ENCODE peak calls at places on chromosomes 11 and 22, in four cellular contexts. J is GM12878, D is HepG2, I is SK-N-SH. C is an unnamed sample.

GRCh38 chr22:48089601-48090331 is 1327.3 kb downstream of the TBC1D22A start:
- DNase-seq in J (no peak), D (no peak), I (no peak), C (peak)

GRCh38 chr22:28989035-28989464 is 72.6 kb downstream of the C22orf31 start:
- DNase-seq in J (no peak), D (no peak), I (no peak), C (no peak)

GRCh38 chr11:121459413-121460041 is 6.8 kb upstream of the SORL1-AS1 start:
- DNase-seq in J (no peak), D (peak), I (peak), C (no peak)

GRCh38 chr11:87061766-87062165 is 24.0 kb downstream of the TMEM135 start:
- DNase-seq in J (no peak), D (no peak), I (no peak), C (no peak)

GRCh38 chr22:36727927-36728488 is 24.5 kb upstream of the CACNG2 start:
- DNase-seq in J (no peak), D (no peak), I (no peak), C (no peak)

GRCh38 chr11:132058211-132058772 is 687.9 kb downstream of the NTM start:
- DNase-seq in J (no peak), D (no peak), I (no peak), C (no peak)

GRCh38 chr11:32821517-32821916 is 8.2 kb upstream of the PRRG4 start:
- DNase-seq in J (no peak), D (no peak), I (no peak), C (no peak)

GRCh38 chr11:23789938-23790371 is 706.9 kb upstream of the LUZP2 start:
- DNase-seq in J (no peak), D (no peak), I (no peak), C (peak)

GRCh38 chr22:37427128-37427710 is at the start of gene ELFN2:
- DNase-seq in J (no peak), D (no peak), I (peak), C (no peak)

GRCh38 chr11:47590026-47590861 is 3.8 kb downstream of the FAM180B start:
- DNase-seq in J (no peak), D (no peak), I (no peak), C (no peak)

GRCh38 chr22:21765909-21766529 is 30.4 kb upstream of the YPEL1 start:
- DNase-seq in J (no peak), D (no peak), I (no peak), C (no peak)

GRCh38 chr11:90332415-90332814 is 109.6 kb upstream of the CHORDC1 start:
- DNase-seq in J (no peak), D (no peak), I (no peak), C (no peak)

GRCh38 chr11:130427581-130428211 is 713 bp downstream of the ADAMTS8 start:
- DNase-seq in J (no peak), D (no peak), I (peak), C (no peak)

GRCh38 chr11:64181506-64182411 is 4.2 kb upstream of the STIP1 start:
- DNase-seq in J (no peak), D (peak), I (peak), C (peak)

GRCh38 chr11:64067257-64067993 is 31.7 kb downstream of the FLRT1 start:
- DNase-seq in J (no peak), D (no peak), I (peak), C (no peak)

GRCh38 chr11:131637469-131638175 is 267.2 kb downstream of the NTM start:
- DNase-seq in J (no peak), D (no peak), I (no peak), C (no peak)

GRCh38 chr11:12679471-12679870 is 5.2 kb downstream of the TEAD1 start:
- DNase-seq in J (no peak), D (no peak), I (no peak), C (no peak)

GRCh38 chr11:23540101-23540561 is 679.9 kb upstream of the CCDC179 start:
- DNase-seq in J (peak), D (peak), I (peak), C (peak)

GRCh38 chr11:94043241-94043640 is 22.1 kb downstream of the HEPHL1 start:
- DNase-seq in J (no peak), D (no peak), I (no peak), C (no peak)

GRCh38 chr11:2092956-2093412 is 46.2 kb downstream of the IGF2 start:
- DNase-seq in J (no peak), D (no peak), I (peak), C (no peak)

GRCh38 chr11:62392944-62393628 is 25.7 kb upstream of the SCGB1A1 start:
- DNase-seq in J (no peak), D (peak), I (no peak), C (peak)

GRCh38 chr11:11620251-11620965 is 1.4 kb downstream of the GALNT18 start:
- DNase-seq in J (no peak), D (no peak), I (peak), C (peak)

GRCh38 chr11:92226331-92227232 is 2.0 kb downstream of the FAT3 start:
- DNase-seq in J (no peak), D (no peak), I (peak), C (no peak)

GRCh38 chr22:42793848-42794405 is 63.1 kb downstream of the ARFGAP3 start:
- DNase-seq in J (no peak), D (no peak), I (no peak), C (no peak)

GRCh38 chr11:1204381-1205101 is 18.3 kb upstream of the MUC5B start:
- DNase-seq in J (no peak), D (no peak), I (peak), C (no peak)

DNA sequence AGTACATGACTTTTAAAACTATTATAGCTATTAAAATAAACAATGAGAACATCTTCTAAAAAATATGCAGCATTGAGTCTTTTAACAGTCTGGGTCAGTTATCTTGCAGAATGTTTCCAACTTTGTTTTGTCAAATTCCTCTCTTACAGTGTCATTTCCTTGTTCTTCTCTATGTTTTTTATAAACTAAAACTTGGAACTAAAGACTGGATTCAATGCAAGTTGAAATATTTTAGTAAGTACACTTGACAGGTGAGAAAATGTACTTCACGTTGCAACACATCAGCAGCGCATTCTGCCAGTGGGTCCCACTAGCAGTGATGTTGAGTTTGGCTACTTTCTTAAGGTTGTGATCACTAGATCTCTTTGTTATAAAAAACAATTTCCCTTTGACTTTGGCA is 1407.6 kb upstream of the RAG2 start:
- DNase-seq in J (no peak), D (no peak), I (no peak), C (no peak)
- TF ChIP-seq PBX3 in J (no peak), D (no peak), I (no peak), C (no peak)

GRCh38 chr11:36409152-36409713 is 100.8 kb downstream of the TRAF6 start:
- DNase-seq in J (no peak), D (no peak), I (no peak), C (no peak)
- TF ChIP-seq EP300 in J (no peak), D (no peak), I (no peak), C (no peak)

DNA sequence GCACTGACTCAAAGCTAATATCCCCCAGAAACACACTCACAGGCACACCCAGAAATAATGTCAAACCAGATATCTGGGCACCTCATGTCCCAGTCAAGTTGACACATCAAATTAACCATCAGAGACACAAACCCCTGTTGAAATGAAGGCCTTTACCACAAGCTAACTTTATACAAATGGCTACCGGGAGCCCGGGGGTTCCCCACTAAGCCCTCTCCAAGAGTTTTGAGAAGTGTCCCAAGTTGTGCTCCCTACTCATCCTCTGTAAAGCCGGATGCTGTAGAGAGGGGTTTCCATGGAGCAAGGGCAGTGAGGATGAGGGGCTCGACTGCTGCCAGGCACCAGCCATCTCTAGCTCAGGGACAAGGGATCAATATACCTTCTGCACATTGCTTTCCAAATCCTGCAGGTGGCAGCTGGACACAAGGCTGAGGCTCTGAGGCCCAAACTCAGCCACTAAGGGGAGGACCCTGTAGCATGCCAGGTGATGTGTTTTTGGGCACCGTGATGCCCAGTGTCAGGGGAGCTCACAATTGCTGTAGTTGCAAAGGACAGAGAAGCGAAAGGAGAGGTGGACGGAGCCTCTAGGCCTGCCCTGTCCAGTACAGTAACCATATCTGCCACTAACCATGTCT is 145.7 kb downstream of the TTC17 start:
- DNase-seq in J (no peak), D (peak), I (peak), C (peak)
- TF ChIP-seq PBX3 in J (no peak), D (no peak), I (no peak), C (no peak)

DNA sequence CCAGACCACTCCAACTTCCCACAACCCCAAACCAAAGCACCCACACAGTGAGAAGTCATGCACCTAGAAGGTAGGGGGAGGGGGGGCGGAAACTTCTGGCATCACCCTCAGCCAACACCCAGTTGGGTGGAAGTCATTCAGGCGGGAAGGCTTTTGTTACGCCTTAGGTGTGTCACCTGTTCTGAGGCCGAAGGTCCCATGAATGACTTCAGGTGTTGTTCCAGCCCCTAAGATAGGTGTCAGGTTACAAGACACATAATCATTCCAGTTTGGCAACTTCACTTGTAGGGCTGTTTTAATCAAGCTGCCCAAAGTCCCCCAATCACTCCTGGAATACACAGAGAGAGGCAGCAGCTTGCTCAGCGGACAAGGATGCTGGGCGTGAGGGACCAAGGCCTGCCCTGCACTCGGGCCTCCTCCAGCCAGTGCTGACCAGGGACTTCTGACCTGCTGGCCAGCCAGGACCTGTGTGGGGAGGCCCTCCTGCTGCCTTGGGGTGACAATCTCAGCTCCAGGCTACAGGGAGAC is at the start of gene TMPRSS4:
- DNase-seq in J (no peak), D (no peak), I (no peak), C (no peak)
- TF ChIP-seq EP300 in J (no peak), D (no peak), I (no peak), C (no peak)

DNA sequence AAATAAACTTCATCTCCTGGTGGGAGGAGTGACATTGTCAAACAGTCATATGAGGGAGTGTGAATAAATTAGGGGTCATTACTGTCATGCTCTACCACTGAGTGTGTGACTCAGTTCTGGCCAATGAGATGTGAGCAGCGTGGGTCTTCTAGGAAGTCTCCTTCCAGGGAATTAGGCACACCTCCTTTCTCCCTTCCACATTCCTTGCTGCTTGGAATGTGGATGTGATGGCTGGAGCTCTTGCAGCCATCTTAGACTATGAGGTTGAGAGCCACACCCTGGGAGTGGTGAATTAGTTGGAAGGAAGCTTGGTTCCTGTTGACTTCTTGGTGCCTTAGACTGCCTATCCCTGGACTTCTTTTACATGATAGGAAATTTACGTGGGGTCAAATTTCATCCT is 36.6 kb upstream of the SMIM38 start:
- DNase-seq in J (no peak), D (no peak), I (no peak), C (no peak)
- TF ChIP-seq PBX3 in J (no peak), D (no peak), I (no peak), C (no peak)

DNA sequence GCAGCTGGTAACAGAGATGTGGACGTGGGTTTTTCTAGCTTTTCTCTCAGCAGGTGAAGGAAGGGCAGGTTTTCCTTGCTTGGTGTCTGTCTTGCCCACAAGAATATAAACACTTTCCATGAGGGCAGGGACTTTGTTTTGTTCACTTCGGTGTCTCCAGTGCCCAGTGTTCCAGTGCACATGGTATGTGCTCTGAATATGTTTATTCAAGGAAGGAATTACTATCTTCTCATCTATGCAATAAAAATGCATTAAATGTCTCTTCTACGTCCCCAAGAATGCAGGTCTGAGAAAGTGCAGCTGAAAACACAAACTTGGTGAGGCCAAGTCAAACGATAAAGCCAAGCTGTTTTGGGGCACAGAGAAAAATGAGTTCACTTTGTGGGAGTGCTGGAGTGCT is 56.3 kb upstream of the PLET1 start:
- DNase-seq in J (no peak), D (no peak), I (no peak), C (no peak)
- TF ChIP-seq EP300 in J (no peak), D (no peak), I (no peak), C (no peak)

C was measured in A549.